ENCODE peak calls at places on chromosome 10, in nine cellular contexts. M, P, Y, X, A, R, Q, H and W are unnamed samples. For H3K4me1 and H3K36me3, the result is how much of the 10 kb centered on the place peaks cover.

GRCh38 chr10:61356342-61356741 is 96.8 kb downstream of the TMEM26 start:
- DNase-seq in M (no peak), P (no peak), Y (no peak), X (no peak), A (no peak), R (no peak), Q (no peak), H (no peak), W (no peak)

GRCh38 chr10:75542902-75543301 is 111.5 kb downstream of the LRMDA start:
- DNase-seq in M (no peak), P (no peak), Y (no peak), X (peak), A (peak), R (no peak), Q (no peak), H (no peak), W (no peak)

GRCh38 chr10:46523881-46524470 is 32.5 kb downstream of the GPRIN2 start:
- DNase-seq in M (no peak), P (no peak), Y (no peak), X (peak), A (peak), R (peak), Q (no peak), H (no peak), W (peak)

GRCh38 chr10:104376784-104377300 is 23.2 kb downstream of the CFAP58 start:
- DNase-seq in M (no peak), P (no peak), Y (no peak), X (no peak), A (no peak), R (no peak), Q (no peak), H (no peak), W (no peak)

GRCh38 chr10:30068482-30069223 is 9.3 kb upstream of the JCAD start:
- DNase-seq in M (no peak), P (no peak), Y (no peak), X (no peak), A (no peak), R (no peak), Q (no peak), H (no peak), W (no peak)

GRCh38 chr10:44335330-44336021 is 49.4 kb downstream of the CXCL12 start:
- DNase-seq in M (no peak), P (no peak), Y (no peak), X (peak), A (no peak), R (no peak), Q (no peak), H (no peak), W (no peak)

GRCh38 chr10:2541176-2541575 is 526.2 kb upstream of the PFKP start:
- DNase-seq in M (no peak), P (no peak), Y (no peak), X (no peak), A (no peak), R (no peak), Q (no peak), H (no peak), W (no peak)

GRCh38 chr10:123882177-123882576 is 9.4 kb downstream of the CPXM2 start:
- DNase-seq in M (no peak), P (no peak), Y (no peak), X (no peak), A (no peak), R (no peak), Q (no peak), H (no peak), W (no peak)

GRCh38 chr10:70652761-70653657 is 19.3 kb upstream of the ADAMTS14 start:
- DNase-seq in M (peak), P (no peak), Y (no peak), X (peak), A (no peak), R (no peak), Q (no peak), H (no peak), W (no peak)

GRCh38 chr10:51718804-51719291 is 19.5 kb upstream of the CSTF2T start:
- DNase-seq in M (no peak), P (no peak), Y (no peak), X (no peak), A (no peak), R (no peak), Q (no peak), H (no peak), W (no peak)

GRCh38 chr10:105594301-105594700 is 953.2 kb downstream of the SORCS3 start:
- DNase-seq in M (no peak), P (no peak), Y (no peak), X (no peak), A (no peak), R (no peak), Q (no peak), H (no peak), W (no peak)

GRCh38 chr10:60809157-60809556 is 30.9 kb downstream of the CDK1 start:
- DNase-seq in M (no peak), P (no peak), Y (no peak), X (no peak), A (no peak), R (no peak), Q (no peak), H (no peak), W (no peak)

GRCh38 chr10:132172091-132173066 is 14.4 kb upstream of the DPYSL4 start:
- DNase-seq in M (no peak), P (no peak), Y (no peak), X (no peak), A (no peak), R (peak), Q (no peak), H (no peak), W (no peak)

GRCh38 chr10:114767589-114768393 is 53.8 kb upstream of the FHIP2A start:
- DNase-seq in M (no peak), P (no peak), Y (peak), X (no peak), A (peak), R (peak), Q (no peak), H (no peak), W (peak)

GRCh38 chr10:132452651-132453469 is 55.9 kb downstream of the PWWP2B start:
- DNase-seq in M (peak), P (peak), Y (peak), X (no peak), A (peak), R (peak), Q (peak), H (peak), W (peak)

GRCh38 chr10:21519981-21520436 is 5.5 kb downstream of the SKIDA1 start:
- DNase-seq in M (no peak), P (no peak), Y (no peak), X (no peak), A (no peak), R (no peak), Q (no peak), H (no peak), W (no peak)

GRCh38 chr10:14254368-14254767 is 76.4 kb downstream of the FRMD4A start:
- DNase-seq in M (no peak), P (no peak), Y (no peak), X (no peak), A (no peak), R (no peak), Q (no peak), H (no peak), W (no peak)

GRCh38 chr10:88070080-88070880 is 206.9 kb downstream of the PTEN start:
- DNase-seq in M (no peak), P (no peak), Y (no peak), X (no peak), A (no peak), R (no peak), Q (no peak), H (peak), W (no peak)

GRCh38 chr10:110429301-110429700 is 68.4 kb upstream of the DUSP5 start:
- DNase-seq in M (no peak), P (no peak), Y (no peak), X (no peak), A (no peak), R (no peak), Q (no peak), H (no peak), W (no peak)

GRCh38 chr10:121658611-121659010 is 60.4 kb upstream of the FGFR2 start:
- DNase-seq in M (no peak), P (no peak), Y (no peak), X (no peak), A (no peak), R (no peak), Q (no peak), H (no peak), W (no peak)

GRCh38 chr10:94443549-94443948 is 41.2 kb downstream of the TBC1D12 start:
- DNase-seq in M (no peak), P (no peak), Y (no peak), X (no peak), A (no peak), R (no peak), Q (no peak), H (no peak), W (no peak)

GRCh38 chr10:99551158-99551557 is 18.4 kb downstream of the NKX2-3 start:
- DNase-seq in M (peak), P (no peak), Y (no peak), X (no peak), A (no peak), R (no peak), Q (no peak), H (peak), W (no peak)

GRCh38 chr10:120644549-120645410 is 187.8 kb downstream of the PLPP4 start:
- DNase-seq in M (no peak), P (no peak), Y (no peak), X (no peak), A (no peak), R (no peak), Q (no peak), H (no peak), W (no peak)

GRCh38 chr10:73772280-73773151 is 9.3 kb upstream of the CHCHD1 start:
- DNase-seq in M (peak), P (peak), Y (peak), X (peak), A (peak), R (peak), Q (peak), H (peak), W (peak)

GRCh38 chr10:60989400-60989876 is 45.5 kb upstream of the RHOBTB1 start:
- DNase-seq in M (no peak), P (no peak), Y (no peak), X (no peak), A (no peak), R (no peak), Q (no peak), H (no peak), W (no peak)

GRCh38 chr10:29181936-29182335 is 106.9 kb upstream of the LYZL1 start:
- DNase-seq in M (no peak), P (no peak), Y (no peak), X (no peak), A (no peak), R (no peak), Q (no peak), H (no peak), W (no peak)

GRCh38 chr10:5559642-5560141 is 34.9 kb downstream of the CALML3 start:
- DNase-seq in M (no peak), P (no peak), Y (no peak), X (peak), A (no peak), R (no peak), Q (no peak), H (no peak), W (no peak)

GRCh38 chr10:16960573-16960972 is 143.3 kb upstream of the RSU1 start:
- DNase-seq in M (peak), P (no peak), Y (no peak), X (no peak), A (no peak), R (no peak), Q (no peak), H (no peak), W (no peak)

GRCh38 chr10:14995964-14996565 is 36.9 kb downstream of the MEIG1 start:
- DNase-seq in M (no peak), P (no peak), Y (no peak), X (no peak), A (no peak), R (no peak), Q (no peak), H (no peak), W (no peak)

DNA sequence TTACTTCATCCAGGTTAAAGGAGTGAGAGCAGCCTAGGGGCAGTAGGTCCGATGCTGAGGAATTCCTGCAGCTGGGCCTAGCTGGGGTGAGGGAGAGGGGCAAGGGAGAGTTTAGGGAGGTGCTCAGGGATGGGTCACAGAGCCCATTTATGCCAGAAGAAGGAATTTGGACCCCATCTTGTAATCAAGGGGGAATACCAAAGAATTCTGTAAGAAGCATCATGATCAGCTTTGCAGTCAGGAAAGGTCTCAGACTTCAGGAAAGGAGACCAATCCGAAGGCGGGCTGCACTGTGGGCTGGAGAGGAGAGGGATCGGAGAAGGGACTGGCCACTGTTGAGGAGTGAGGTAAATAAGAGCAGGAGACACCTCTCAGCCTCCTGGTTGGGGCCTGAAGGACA is 566.6 kb upstream of the MGMT start:
- DNase-seq in M (no peak), P (no peak), Y (no peak), X (no peak), A (no peak), R (no peak), Q (no peak), H (no peak), W (no peak)
- H3K4me1 ChIP-seq in M (under half), P (under half), Y (under half), X (under half), A (under half), R (under half), Q (under half), H (under half), W (under half)

GRCh38 chr10:100742067-100742771 is 3.2 kb upstream of the PAX2 start:
- DNase-seq in M (no peak), P (no peak), Y (no peak), X (no peak), A (no peak), R (no peak), Q (no peak), H (no peak), W (no peak)

GRCh38 chr10:100744136-100744979 is 1.0 kb upstream of the PAX2 start:
- DNase-seq in M (peak), P (no peak), Y (no peak), X (no peak), A (no peak), R (no peak), Q (no peak), H (no peak), W (peak)

GRCh38 chr10:100741386-100742066 is 3.9 kb upstream of the PAX2 start:
- DNase-seq in M (no peak), P (no peak), Y (no peak), X (no peak), A (no peak), R (no peak), Q (no peak), H (no peak), W (no peak)

GRCh38 chr10:100743626-100744135 is 1.7 kb upstream of the PAX2 start:
- DNase-seq in M (peak), P (no peak), Y (no peak), X (no peak), A (peak), R (no peak), Q (peak), H (no peak), W (no peak)

GRCh38 chr10:100742936-100743335 is 2.4 kb upstream of the PAX2 start:
- DNase-seq in M (no peak), P (no peak), Y (no peak), X (no peak), A (no peak), R (no peak), Q (no peak), H (no peak), W (no peak)
- H3K4me3 ChIP-seq in M (no peak), P (no peak), Y (no peak), X (no peak), A (no peak), R (no peak), Q (no peak), H (no peak), W (no peak)

DNA sequence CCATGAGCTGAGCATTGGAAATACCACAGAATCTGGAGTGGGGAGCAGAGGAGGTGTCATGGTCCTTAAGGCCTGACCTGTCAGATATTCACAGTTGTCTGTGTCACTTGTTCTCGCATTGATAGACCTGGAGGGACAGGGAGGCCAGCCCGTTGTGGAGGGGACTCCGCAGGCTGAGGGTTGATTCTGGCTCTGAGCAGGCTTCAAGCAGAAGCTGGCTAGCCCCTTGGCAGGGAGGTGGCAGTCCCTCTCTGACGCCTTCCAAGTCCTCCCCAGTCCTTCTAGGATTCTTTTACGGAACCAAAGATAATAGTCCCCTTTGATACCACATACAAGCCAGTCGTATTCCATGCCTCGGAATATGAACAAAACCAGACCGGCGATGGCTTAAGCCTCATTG is 65.4 kb downstream of the GRK5 start:
- DNase-seq in M (no peak), P (no peak), Y (no peak), X (no peak), A (no peak), R (peak), Q (no peak), H (no peak), W (no peak)
- H3K36me3 ChIP-seq in M (under half), P (under half), Y (under half), X (under half), A (under half), R (under half), Q (under half), H (under half), W (under half)

GRCh38 chr10:80473096-80473657 is 19.1 kb downstream of the TSPAN14 start:
- DNase-seq in M (no peak), P (no peak), Y (no peak), X (no peak), A (no peak), R (no peak), Q (no peak), H (no peak), W (no peak)
- H3K4me1 ChIP-seq in M (under half), P (under half), Y (under half), X (half or more), A (under half), R (under half), Q (half or more), H (half or more), W (half or more)

DNA sequence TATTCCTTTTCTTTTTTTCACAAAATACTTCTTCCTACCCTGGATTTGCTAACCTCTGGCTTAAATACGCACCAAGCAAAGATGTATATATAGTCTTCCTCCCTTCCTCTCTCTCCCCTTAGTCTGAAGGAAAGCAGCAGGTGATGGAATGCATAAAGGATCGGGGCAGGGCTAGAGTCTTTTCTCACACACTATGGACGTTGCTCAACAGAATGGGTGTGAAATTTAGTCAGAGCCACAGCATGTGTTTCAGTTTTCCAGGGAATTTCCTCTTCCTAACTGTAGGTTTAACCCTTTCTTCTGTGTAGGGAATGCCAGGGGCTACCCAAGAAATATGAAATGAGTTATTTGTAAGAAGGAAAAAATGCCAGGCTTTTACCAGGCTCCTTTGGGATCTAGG is 71.4 kb upstream of the NFKB2 start:
- DNase-seq in M (peak), P (no peak), Y (no peak), X (no peak), A (no peak), R (no peak), Q (no peak), H (no peak), W (no peak)
- H3K4me3 ChIP-seq in M (no peak), P (no peak), Y (no peak), X (no peak), A (no peak), R (no peak), Q (no peak), H (no peak), W (no peak)